ENCODE peak calls at places on chromosomes 2 and 18, in five cellular contexts. One of them, this sample, is unnamed.
A peak's percentile ranks its signal among the peaks of the same experiment; 100 is the strongest.

GRCh38 chr2:49770919-49771318 is 616.6 kb upstream of the FSHR start:
- DNase-seq in cerebellar cortex: peak; percentile 18
- DNase-seq in putamen: peak; percentile 26
- DNase-seq in fibroblast of the conjunctiva: peak; percentile 2
- DNase-seq in activated CD8-positive, alpha-beta memory T cell treated with anti-CD3 and anti-CD28 coated beads for 48 hours: no peak
- DNase-seq in this sample: peak; percentile 8

GRCh38 chr2:197556456-197556855 is 40.6 kb downstream of the MOB4 start:
- DNase-seq in cerebellar cortex: no peak
- DNase-seq in putamen: no peak
- DNase-seq in fibroblast of the conjunctiva: no peak
- DNase-seq in activated CD8-positive, alpha-beta memory T cell treated with anti-CD3 and anti-CD28 coated beads for 48 hours: no peak
- DNase-seq in this sample: no peak

GRCh38 chr2:239215136-239215925 is 185.5 kb downstream of the HDAC4 start:
- DNase-seq in cerebellar cortex: no peak
- DNase-seq in putamen: no peak
- DNase-seq in fibroblast of the conjunctiva: no peak
- DNase-seq in activated CD8-positive, alpha-beta memory T cell treated with anti-CD3 and anti-CD28 coated beads for 48 hours: no peak
- DNase-seq in this sample: no peak

GRCh38 chr2:190607657-190608357 is 41.1 kb upstream of the NAB1 start:
- DNase-seq in cerebellar cortex: no peak
- DNase-seq in putamen: no peak
- DNase-seq in fibroblast of the conjunctiva: no peak
- DNase-seq in activated CD8-positive, alpha-beta memory T cell treated with anti-CD3 and anti-CD28 coated beads for 48 hours: no peak
- DNase-seq in this sample: no peak

GRCh38 chr2:196742685-196743084 is 56.8 kb downstream of the GTF3C3 start:
- DNase-seq in cerebellar cortex: no peak
- DNase-seq in putamen: no peak
- DNase-seq in fibroblast of the conjunctiva: no peak
- DNase-seq in activated CD8-positive, alpha-beta memory T cell treated with anti-CD3 and anti-CD28 coated beads for 48 hours: no peak
- DNase-seq in this sample: no peak

GRCh38 chr2:174775586-174775985 is 11.3 kb upstream of the CHRNA1 start:
- DNase-seq in cerebellar cortex: no peak
- DNase-seq in putamen: no peak
- DNase-seq in fibroblast of the conjunctiva: no peak
- DNase-seq in activated CD8-positive, alpha-beta memory T cell treated with anti-CD3 and anti-CD28 coated beads for 48 hours: no peak
- DNase-seq in this sample: no peak

GRCh38 chr18:3604626-3605408 is 154.8 kb downstream of the TGIF1 start:
- DNase-seq in cerebellar cortex: peak; percentile 83
- DNase-seq in putamen: no peak
- DNase-seq in fibroblast of the conjunctiva: peak; percentile 94
- DNase-seq in activated CD8-positive, alpha-beta memory T cell treated with anti-CD3 and anti-CD28 coated beads for 48 hours: no peak
- DNase-seq in this sample: no peak

GRCh38 chr18:22467760-22468553 is 50.2 kb upstream of the CTAGE1 start:
- DNase-seq in cerebellar cortex: no peak
- DNase-seq in putamen: no peak
- DNase-seq in fibroblast of the conjunctiva: peak; percentile 91
- DNase-seq in activated CD8-positive, alpha-beta memory T cell treated with anti-CD3 and anti-CD28 coated beads for 48 hours: no peak
- DNase-seq in this sample: no peak

GRCh38 chr2:218605438-218605837 is 2.3 kb upstream of the PLCD4 start:
- DNase-seq in cerebellar cortex: no peak
- DNase-seq in putamen: no peak
- DNase-seq in fibroblast of the conjunctiva: peak; percentile 64
- DNase-seq in activated CD8-positive, alpha-beta memory T cell treated with anti-CD3 and anti-CD28 coated beads for 48 hours: no peak
- DNase-seq in this sample: no peak

GRCh38 chr2:240136671-240137292 is 677 bp upstream of the COPS9 start:
- DNase-seq in cerebellar cortex: no peak
- DNase-seq in putamen: no peak
- DNase-seq in fibroblast of the conjunctiva: no peak
- DNase-seq in activated CD8-positive, alpha-beta memory T cell treated with anti-CD3 and anti-CD28 coated beads for 48 hours: no peak
- DNase-seq in this sample: no peak

GRCh38 chr18:66640431-66640830 is 36.5 kb upstream of the CDH19 start:
- DNase-seq in cerebellar cortex: no peak
- DNase-seq in putamen: no peak
- DNase-seq in fibroblast of the conjunctiva: no peak
- DNase-seq in activated CD8-positive, alpha-beta memory T cell treated with anti-CD3 and anti-CD28 coated beads for 48 hours: no peak
- DNase-seq in this sample: no peak

GRCh38 chr2:150309681-150310080 is 177.8 kb downstream of the RND3 start:
- DNase-seq in cerebellar cortex: no peak
- DNase-seq in putamen: no peak
- DNase-seq in fibroblast of the conjunctiva: no peak
- DNase-seq in activated CD8-positive, alpha-beta memory T cell treated with anti-CD3 and anti-CD28 coated beads for 48 hours: no peak
- DNase-seq in this sample: no peak

GRCh38 chr2:19747310-19748072 is 154.3 kb downstream of the TTC32 start:
- DNase-seq in cerebellar cortex: no peak
- DNase-seq in putamen: peak; percentile 11
- DNase-seq in fibroblast of the conjunctiva: no peak
- DNase-seq in activated CD8-positive, alpha-beta memory T cell treated with anti-CD3 and anti-CD28 coated beads for 48 hours: no peak
- DNase-seq in this sample: no peak

GRCh38 chr2:225091336-225091735 is 49.1 kb upstream of the DOCK10 start:
- DNase-seq in cerebellar cortex: no peak
- DNase-seq in putamen: no peak
- DNase-seq in fibroblast of the conjunctiva: peak; percentile 40
- DNase-seq in activated CD8-positive, alpha-beta memory T cell treated with anti-CD3 and anti-CD28 coated beads for 48 hours: no peak
- DNase-seq in this sample: no peak

GRCh38 chr18:45073556-45073955 is 392.9 kb downstream of the SETBP1 start:
- DNase-seq in cerebellar cortex: no peak
- DNase-seq in putamen: no peak
- DNase-seq in fibroblast of the conjunctiva: no peak
- DNase-seq in activated CD8-positive, alpha-beta memory T cell treated with anti-CD3 and anti-CD28 coated beads for 48 hours: no peak
- DNase-seq in this sample: no peak

GRCh38 chr2:114218368-114218767 is 224.1 kb upstream of the DPP10 start:
- DNase-seq in cerebellar cortex: no peak
- DNase-seq in putamen: no peak
- DNase-seq in fibroblast of the conjunctiva: no peak
- DNase-seq in activated CD8-positive, alpha-beta memory T cell treated with anti-CD3 and anti-CD28 coated beads for 48 hours: no peak
- DNase-seq in this sample: no peak

GRCh38 chr2:32375228-32375892 is 18.5 kb downstream of the BIRC6 start:
- DNase-seq in cerebellar cortex: no peak
- DNase-seq in putamen: no peak
- DNase-seq in fibroblast of the conjunctiva: no peak
- DNase-seq in activated CD8-positive, alpha-beta memory T cell treated with anti-CD3 and anti-CD28 coated beads for 48 hours: no peak
- DNase-seq in this sample: no peak

GRCh38 chr2:68734688-68735525 is at the start of gene ARHGAP25:
- DNase-seq in cerebellar cortex: no peak
- DNase-seq in putamen: peak; percentile 49
- DNase-seq in fibroblast of the conjunctiva: no peak
- DNase-seq in activated CD8-positive, alpha-beta memory T cell treated with anti-CD3 and anti-CD28 coated beads for 48 hours: no peak
- DNase-seq in this sample: no peak

GRCh38 chr18:45221363-45221762 is 393.9 kb upstream of the SLC14A2 start:
- DNase-seq in cerebellar cortex: no peak
- DNase-seq in putamen: no peak
- DNase-seq in fibroblast of the conjunctiva: no peak
- DNase-seq in activated CD8-positive, alpha-beta memory T cell treated with anti-CD3 and anti-CD28 coated beads for 48 hours: no peak
- DNase-seq in this sample: no peak

GRCh38 chr2:197952540-197953202 is 148.3 kb downstream of the PLCL1 start:
- DNase-seq in cerebellar cortex: no peak
- DNase-seq in putamen: no peak
- DNase-seq in fibroblast of the conjunctiva: no peak
- DNase-seq in activated CD8-positive, alpha-beta memory T cell treated with anti-CD3 and anti-CD28 coated beads for 48 hours: no peak
- DNase-seq in this sample: no peak

GRCh38 chr18:45166341-45167108 is 448.8 kb upstream of the SLC14A2 start:
- DNase-seq in cerebellar cortex: no peak
- DNase-seq in putamen: no peak
- DNase-seq in fibroblast of the conjunctiva: peak; percentile 83
- DNase-seq in activated CD8-positive, alpha-beta memory T cell treated with anti-CD3 and anti-CD28 coated beads for 48 hours: no peak
- DNase-seq in this sample: no peak

GRCh38 chr2:120953066-120953760 is 217.5 kb downstream of the GLI2 start:
- DNase-seq in cerebellar cortex: peak; percentile 74
- DNase-seq in putamen: no peak
- DNase-seq in fibroblast of the conjunctiva: no peak
- DNase-seq in activated CD8-positive, alpha-beta memory T cell treated with anti-CD3 and anti-CD28 coated beads for 48 hours: no peak
- DNase-seq in this sample: no peak

GRCh38 chr2:37775908-37776250 is 104.4 kb upstream of the CDC42EP3 start:
- DNase-seq in cerebellar cortex: no peak
- DNase-seq in putamen: no peak
- DNase-seq in fibroblast of the conjunctiva: no peak
- DNase-seq in activated CD8-positive, alpha-beta memory T cell treated with anti-CD3 and anti-CD28 coated beads for 48 hours: no peak
- DNase-seq in this sample: no peak

GRCh38 chr2:85547089-85547858 is 8.3 kb downstream of the MAT2A start:
- DNase-seq in cerebellar cortex: no peak
- DNase-seq in putamen: no peak
- DNase-seq in fibroblast of the conjunctiva: no peak
- DNase-seq in activated CD8-positive, alpha-beta memory T cell treated with anti-CD3 and anti-CD28 coated beads for 48 hours: no peak
- DNase-seq in this sample: no peak

GRCh38 chr2:226256237-226256636 is 543.4 kb downstream of the IRS1 start:
- DNase-seq in cerebellar cortex: no peak
- DNase-seq in putamen: no peak
- DNase-seq in fibroblast of the conjunctiva: no peak
- DNase-seq in activated CD8-positive, alpha-beta memory T cell treated with anti-CD3 and anti-CD28 coated beads for 48 hours: no peak
- DNase-seq in this sample: no peak

This sample was measured in HEK293T.